ENCODE peak calls at places on chromosomes 1 and 21, in eight cellular contexts. E, J, U, P, L, F, Y and A are unnamed samples.

GRCh38 chr1:220891221-220892085 is 12.2 kb downstream of the HLX start:
- DNase-seq in U (peak; percentile 61), F (no peak), P (no peak), E (no peak), L (no peak), Y (no peak), J (no peak), A (no peak)

GRCh38 chr1:41639332-41639936 is 155.0 kb upstream of the EDN2 start:
- DNase-seq in J (peak; percentile 64), P (peak; percentile 47), E (no peak), F (no peak), Y (peak; percentile 85), L (no peak), U (no peak), A (no peak)

GRCh38 chr1:32336963-32337675 is 1.1 kb upstream of the MARCKSL1 start:
- DNase-seq in E (no peak), F (no peak), J (peak; percentile 51), Y (peak; percentile 32), P (peak; percentile 49), L (no peak), U (no peak), A (peak; percentile 77)

GRCh38 chr1:40708750-40709099 is 17.2 kb downstream of the NFYC start:
- DNase-seq in E (peak; percentile 81), P (no peak), U (peak; percentile 95), Y (peak; percentile 91), J (no peak), L (peak; percentile 100), F (peak; percentile 59), A (no peak)

GRCh38 chr1:200154069-200154767 is 126.7 kb downstream of the NR5A2 start:
- DNase-seq in E (no peak), U (no peak), Y (peak; percentile 8), F (no peak), P (peak; percentile 22), J (peak; percentile 58), L (peak; percentile 66), A (peak; percentile 68)

GRCh38 chr1:153192697-153193096 is 10.5 kb upstream of the LELP1 start:
- DNase-seq in E (no peak), U (peak; percentile 88), P (no peak), Y (no peak), J (no peak), F (peak; percentile 41), L (no peak), A (peak; percentile 57)

GRCh38 chr1:212488436-212489283 is 55.9 kb downstream of the NENF start:
- DNase-seq in L (peak; percentile 12), J (no peak), Y (peak; percentile 85), U (no peak), E (no peak), F (no peak), P (peak; percentile 26), A (peak; percentile 84)

GRCh38 chr1:156493749-156494148 is 6.8 kb downstream of the MEF2D start:
- DNase-seq in E (no peak), P (no peak), L (no peak), Y (no peak), U (no peak), F (no peak), J (no peak), A (no peak)

GRCh38 chr1:61569212-61569621 is 155.7 kb downstream of the TM2D1 start:
- DNase-seq in F (peak; percentile 43), J (no peak), P (no peak), Y (no peak), E (no peak), L (peak; percentile 5), U (no peak), A (no peak)

GRCh38 chr21:35783686-35784085 is 276.6 kb downstream of the SETD4 start:
- DNase-seq in L (no peak), J (no peak), F (no peak), E (no peak), U (no peak), P (no peak), Y (peak; percentile 21), A (no peak)

GRCh38 chr1:181033128-181033798 is 520 bp upstream of the MR1 start:
- DNase-seq in F (no peak), L (no peak), P (peak; percentile 16), J (peak; percentile 44), Y (no peak), U (no peak), E (no peak), A (no peak)

GRCh38 chr21:25813917-25814316 is 79.1 kb downstream of the GABPA start:
- DNase-seq in Y (no peak), F (no peak), P (no peak), J (no peak), E (no peak), U (no peak), L (no peak), A (no peak)

GRCh38 chr1:115829023-115829674 is 11.8 kb downstream of the NHLH2 start:
- DNase-seq in Y (peak; percentile 70), U (peak; percentile 14), P (no peak), E (no peak), L (no peak), F (peak; percentile 44), J (no peak), A (peak; percentile 95)

GRCh38 chr21:26753822-26754221 is 91.4 kb downstream of the ADAMTS1 start:
- DNase-seq in E (no peak), Y (no peak), F (no peak), U (no peak), J (no peak), P (no peak), L (no peak), A (no peak)

GRCh38 chr1:181141431-181141910 is 53.0 kb downstream of the IER5 start:
- DNase-seq in F (no peak), U (no peak), P (peak; percentile 58), J (peak; percentile 56), E (peak; percentile 65), L (no peak), Y (peak; percentile 90), A (peak; percentile 78)

GRCh38 chr1:18145851-18146618 is 38.4 kb downstream of the IGSF21 start:
- DNase-seq in U (no peak), P (no peak), L (no peak), F (no peak), E (no peak), Y (no peak), J (no peak), A (no peak)

GRCh38 chr1:204915856-204916485 is 45.3 kb downstream of the NFASC start:
- DNase-seq in L (no peak), U (no peak), Y (no peak), J (no peak), P (no peak), F (no peak), E (peak; percentile 23), A (peak; percentile 67)

GRCh38 chr1:203153051-203153988 is 22.3 kb downstream of the MYBPH start:
- DNase-seq in L (no peak), P (no peak), F (no peak), Y (peak; percentile 23), U (no peak), E (peak; percentile 67), J (no peak), A (peak; percentile 69)

GRCh38 chr1:231701306-231701705 is 74.7 kb downstream of the DISC1 start:
- DNase-seq in P (no peak), J (no peak), L (no peak), Y (no peak), E (no peak), F (no peak), U (no peak), A (no peak)

GRCh38 chr1:24621121-24621520 is 22.0 kb upstream of the SRRM1 start:
- DNase-seq in E (no peak), U (no peak), L (no peak), F (no peak), P (no peak), Y (no peak), J (no peak), A (no peak)

GRCh38 chr1:94258873-94259331 is 21.5 kb upstream of the ARHGAP29 start:
- DNase-seq in P (no peak), J (no peak), U (no peak), F (no peak), Y (peak; percentile 98), L (no peak), E (peak; percentile 46), A (no peak)

GRCh38 chr1:177780096-177780700 is 189.7 kb downstream of the SEC16B start:
- DNase-seq in F (peak; percentile 47), U (peak; percentile 71), L (peak; percentile 76), P (no peak), J (no peak), E (peak; percentile 20), Y (peak; percentile 43), A (no peak)

GRCh38 chr1:26602378-26602959 is 72.9 kb downstream of the RPS6KA1 start:
- DNase-seq in Y (peak; percentile 31), U (peak; percentile 72), J (peak; percentile 49), F (peak; percentile 53), E (peak; percentile 41), P (no peak), L (peak; percentile 86), A (no peak)

GRCh38 chr1:116836099-116836498 is 73.6 kb upstream of the PTGFRN start:
- DNase-seq in P (no peak), F (no peak), E (no peak), J (no peak), U (no peak), L (no peak), Y (no peak), A (no peak)

GRCh38 chr1:4756851-4757580 is 102.6 kb downstream of the AJAP1 start:
- DNase-seq in U (no peak), L (no peak), E (no peak), F (no peak), J (no peak), Y (no peak), P (no peak), A (peak; percentile 62)

GRCh38 chr1:28848408-28848807 is 36.4 kb downstream of the OPRD1 start:
- DNase-seq in U (no peak), E (no peak), L (no peak), P (no peak), Y (no peak), J (no peak), F (no peak), A (no peak)

GRCh38 chr1:156623946-156624813 is 5.0 kb downstream of the HAPLN2 start:
- DNase-seq in E (no peak), U (peak; percentile 90), Y (no peak), P (peak; percentile 39), F (peak; percentile 85), J (no peak), L (peak; percentile 65), A (peak; percentile 91)

GRCh38 chr1:167555971-167556714 is 2.6 kb upstream of the CREG1 start:
- DNase-seq in Y (peak; percentile 37), U (peak; percentile 89), L (peak; percentile 87), F (peak; percentile 75), P (peak; percentile 60), J (peak; percentile 59), E (peak; percentile 79), A (peak; percentile 86)

GRCh38 chr1:24292887-24293286 is 26.3 kb upstream of the GRHL3 start:
- DNase-seq in E (no peak), F (no peak), J (no peak), P (no peak), Y (no peak), U (no peak), L (no peak), A (no peak)

GRCh38 chr1:240693036-240693435 is 81.1 kb upstream of the GREM2 start:
- DNase-seq in P (no peak), E (no peak), Y (no peak), L (no peak), U (no peak), J (no peak), F (no peak), A (no peak)

GRCh38 chr21:33403786-33404571 is 766 bp downstream of the IFNGR2 start:
- DNase-seq in P (peak; percentile 22), U (peak; percentile 67), Y (peak; percentile 43), J (peak; percentile 29), E (no peak), L (peak; percentile 55), F (peak; percentile 69), A (peak; percentile 83)

GRCh38 chr1:115712911-115713609 is 55.5 kb downstream of the CASQ2 start:
- DNase-seq in P (no peak), E (no peak), Y (no peak), J (no peak), L (no peak), F (no peak), U (peak; percentile 37), A (peak; percentile 91)